ENCODE peak calls at places on chromosomes 3 and 15, in six cellular contexts. One of them, this sample, is unnamed.
A peak's percentile ranks its signal among the peaks of the same experiment; 100 is the strongest.

GRCh38 chr15:41935566-41936020 is 36.8 kb downstream of the EHD4 start:
- DNase-seq in uterus: no peak
- DNase-seq in GDM1: no peak
- DNase-seq in iPS-NIHi11: no peak
- DNase-seq in kidney glomerular epithelial cell: no peak
- DNase-seq in KG1: no peak
- DNase-seq in this sample: no peak

GRCh38 chr3:109707642-109708041 is 370.3 kb upstream of the DPPA4 start:
- DNase-seq in kidney glomerular epithelial cell: no peak
- DNase-seq in GDM1: no peak
- DNase-seq in uterus: no peak
- DNase-seq in KG1: no peak
- DNase-seq in iPS-NIHi11: no peak
- DNase-seq in this sample: no peak

GRCh38 chr3:27428446-27428845 is 55.7 kb downstream of the SLC4A7 start:
- DNase-seq in uterus: no peak
- DNase-seq in KG1: no peak
- DNase-seq in GDM1: no peak
- DNase-seq in iPS-NIHi11: no peak
- DNase-seq in kidney glomerular epithelial cell: no peak
- DNase-seq in this sample: no peak

GRCh38 chr15:92391640-92392039 is 2.0 kb upstream of the ST8SIA2 start:
- DNase-seq in kidney glomerular epithelial cell: peak; percentile 20
- DNase-seq in GDM1: no peak
- DNase-seq in iPS-NIHi11: peak; percentile 47
- DNase-seq in KG1: no peak
- DNase-seq in uterus: no peak
- DNase-seq in this sample: no peak

GRCh38 chr3:31980530-31981205 is 394 bp downstream of the OSBPL10 start:
- DNase-seq in iPS-NIHi11: peak; percentile 77
- DNase-seq in GDM1: no peak
- DNase-seq in KG1: no peak
- DNase-seq in uterus: peak; percentile 53
- DNase-seq in kidney glomerular epithelial cell: peak; percentile 69
- DNase-seq in this sample: no peak

GRCh38 chr3:46986055-46986730 is 6.7 kb downstream of the NBEAL2 start:
- DNase-seq in kidney glomerular epithelial cell: no peak
- DNase-seq in uterus: no peak
- DNase-seq in GDM1: no peak
- DNase-seq in KG1: peak; percentile 12
- DNase-seq in iPS-NIHi11: no peak
- DNase-seq in this sample: no peak

GRCh38 chr15:70765504-70766281 is 2.3 kb upstream of the UACA start:
- DNase-seq in kidney glomerular epithelial cell: no peak
- DNase-seq in iPS-NIHi11: no peak
- DNase-seq in KG1: no peak
- DNase-seq in uterus: no peak
- DNase-seq in GDM1: no peak
- DNase-seq in this sample: no peak

GRCh38 chr15:94026458-94026967 is 204.8 kb upstream of the MCTP2 start:
- DNase-seq in KG1: no peak
- DNase-seq in kidney glomerular epithelial cell: peak; percentile 13
- DNase-seq in iPS-NIHi11: no peak
- DNase-seq in uterus: peak; percentile 70
- DNase-seq in GDM1: no peak
- DNase-seq in this sample: no peak

GRCh38 chr3:67017211-67017610 is 19.1 kb downstream of the KBTBD8 start:
- DNase-seq in kidney glomerular epithelial cell: no peak
- DNase-seq in iPS-NIHi11: no peak
- DNase-seq in KG1: no peak
- DNase-seq in uterus: no peak
- DNase-seq in GDM1: no peak
- DNase-seq in this sample: no peak

GRCh38 chr3:32948625-32949445 is 2.6 kb upstream of the CCR4 start:
- DNase-seq in KG1: no peak
- DNase-seq in GDM1: no peak
- DNase-seq in kidney glomerular epithelial cell: no peak
- DNase-seq in uterus: no peak
- DNase-seq in iPS-NIHi11: no peak
- DNase-seq in this sample: no peak

GRCh38 chr3:152607179-152607578 is 227.8 kb upstream of the P2RY1 start:
- DNase-seq in KG1: no peak
- DNase-seq in GDM1: no peak
- DNase-seq in kidney glomerular epithelial cell: no peak
- DNase-seq in uterus: no peak
- DNase-seq in iPS-NIHi11: no peak
- DNase-seq in this sample: no peak

GRCh38 chr15:68431037-68431791 is 749 bp downstream of the ITGA11 start:
- DNase-seq in GDM1: no peak
- DNase-seq in uterus: peak; percentile 77
- DNase-seq in iPS-NIHi11: peak; percentile 74
- DNase-seq in KG1: no peak
- DNase-seq in kidney glomerular epithelial cell: no peak
- DNase-seq in this sample: no peak

GRCh38 chr15:62071711-62072308 is 5.0 kb downstream of the C2CD4A start:
- DNase-seq in GDM1: no peak
- DNase-seq in iPS-NIHi11: no peak
- DNase-seq in KG1: no peak
- DNase-seq in uterus: no peak
- DNase-seq in kidney glomerular epithelial cell: peak; percentile 29
- DNase-seq in this sample: no peak

GRCh38 chr15:35669021-35669420 is 123.1 kb upstream of the DPH6 start:
- DNase-seq in iPS-NIHi11: peak; percentile 17
- DNase-seq in GDM1: no peak
- DNase-seq in uterus: no peak
- DNase-seq in KG1: no peak
- DNase-seq in kidney glomerular epithelial cell: no peak
- DNase-seq in this sample: no peak

GRCh38 chr3:71226565-71227281 is 356.8 kb downstream of the FOXP1 start:
- DNase-seq in kidney glomerular epithelial cell: no peak
- DNase-seq in iPS-NIHi11: no peak
- DNase-seq in GDM1: no peak
- DNase-seq in uterus: no peak
- DNase-seq in KG1: no peak
- DNase-seq in this sample: no peak

GRCh38 chr3:195012571-195012970 is 258.4 kb downstream of the XXYLT1 start:
- DNase-seq in kidney glomerular epithelial cell: no peak
- DNase-seq in KG1: no peak
- DNase-seq in GDM1: no peak
- DNase-seq in uterus: no peak
- DNase-seq in iPS-NIHi11: no peak
- DNase-seq in this sample: no peak

GRCh38 chr3:12135029-12135634 is 23.6 kb downstream of the TIMP4 start:
- DNase-seq in kidney glomerular epithelial cell: peak; percentile 63
- DNase-seq in GDM1: peak; percentile 16
- DNase-seq in iPS-NIHi11: peak; percentile 73
- DNase-seq in KG1: peak; percentile 11
- DNase-seq in uterus: peak; percentile 66
- DNase-seq in this sample: no peak

GRCh38 chr3:33229947-33230346 is 11.3 kb upstream of the SUSD5 start:
- DNase-seq in GDM1: no peak
- DNase-seq in iPS-NIHi11: no peak
- DNase-seq in kidney glomerular epithelial cell: no peak
- DNase-seq in uterus: no peak
- DNase-seq in KG1: no peak
- DNase-seq in this sample: no peak

GRCh38 chr3:160921020-160921635 is 165.1 kb downstream of the PPM1L start:
- DNase-seq in iPS-NIHi11: peak; percentile 69
- DNase-seq in kidney glomerular epithelial cell: peak; percentile 15
- DNase-seq in uterus: no peak
- DNase-seq in GDM1: no peak
- DNase-seq in KG1: peak; percentile 2
- DNase-seq in this sample: no peak

GRCh38 chr3:54176106-54176505 is 53.8 kb downstream of the CACNA2D3 start:
- DNase-seq in KG1: no peak
- DNase-seq in uterus: no peak
- DNase-seq in kidney glomerular epithelial cell: no peak
- DNase-seq in iPS-NIHi11: no peak
- DNase-seq in GDM1: no peak
- DNase-seq in this sample: no peak

GRCh38 chr3:62990704-62991413 is 115.6 kb upstream of the CADPS start:
- DNase-seq in GDM1: no peak
- DNase-seq in kidney glomerular epithelial cell: no peak
- DNase-seq in KG1: no peak
- DNase-seq in uterus: no peak
- DNase-seq in iPS-NIHi11: no peak
- DNase-seq in this sample: no peak

GRCh38 chr3:38782148-38782547 is 33.9 kb downstream of the SCN10A start:
- DNase-seq in uterus: no peak
- DNase-seq in iPS-NIHi11: no peak
- DNase-seq in kidney glomerular epithelial cell: no peak
- DNase-seq in KG1: no peak
- DNase-seq in GDM1: no peak
- DNase-seq in this sample: no peak

GRCh38 chr3:142633073-142633472 is 36.9 kb downstream of the PLS1 start:
- DNase-seq in kidney glomerular epithelial cell: no peak
- DNase-seq in KG1: no peak
- DNase-seq in GDM1: no peak
- DNase-seq in iPS-NIHi11: no peak
- DNase-seq in uterus: no peak
- DNase-seq in this sample: no peak

GRCh38 chr3:163045945-163046344 is 1549.3 kb downstream of the OTOL1 start:
- DNase-seq in kidney glomerular epithelial cell: no peak
- DNase-seq in KG1: no peak
- DNase-seq in uterus: no peak
- DNase-seq in iPS-NIHi11: no peak
- DNase-seq in GDM1: no peak
- DNase-seq in this sample: no peak

GRCh38 chr3:23085256-23085655 is 117.9 kb upstream of the UBE2E2 start:
- DNase-seq in iPS-NIHi11: no peak
- DNase-seq in uterus: no peak
- DNase-seq in KG1: no peak
- DNase-seq in GDM1: no peak
- DNase-seq in kidney glomerular epithelial cell: no peak
- DNase-seq in this sample: no peak

GRCh38 chr3:171351676-171352075 is 108.5 kb downstream of the TNIK start:
- DNase-seq in GDM1: no peak
- DNase-seq in KG1: no peak
- DNase-seq in iPS-NIHi11: no peak
- DNase-seq in uterus: no peak
- DNase-seq in kidney glomerular epithelial cell: peak; percentile 94
- DNase-seq in this sample: no peak

GRCh38 chr15:100252779-100253417 is 88.9 kb downstream of the ADAMTS17 start:
- DNase-seq in iPS-NIHi11: no peak
- DNase-seq in GDM1: no peak
- DNase-seq in uterus: no peak
- DNase-seq in kidney glomerular epithelial cell: no peak
- DNase-seq in KG1: no peak
- DNase-seq in this sample: no peak

GRCh38 chr3:23807161-23808015 is 1.6 kb downstream of the UBE2E1 start:
- DNase-seq in KG1: no peak
- DNase-seq in kidney glomerular epithelial cell: no peak
- DNase-seq in GDM1: no peak
- DNase-seq in iPS-NIHi11: no peak
- DNase-seq in uterus: peak; percentile 32
- DNase-seq in this sample: no peak

GRCh38 chr3:46700772-46701171 is 420 bp upstream of the TMIE start:
- DNase-seq in uterus: peak; percentile 47
- DNase-seq in GDM1: no peak
- DNase-seq in kidney glomerular epithelial cell: peak; percentile 25
- DNase-seq in KG1: no peak
- DNase-seq in iPS-NIHi11: peak; percentile 40
- DNase-seq in this sample: no peak

GRCh38 chr3:9932843-9933560 is 632 bp upstream of the CRELD1 start:
- DNase-seq in iPS-NIHi11: peak; percentile 85
- DNase-seq in GDM1: peak; percentile 85
- DNase-seq in uterus: peak; percentile 89
- DNase-seq in kidney glomerular epithelial cell: peak; percentile 79
- DNase-seq in KG1: peak; percentile 71
- DNase-seq in this sample: peak; percentile 67

GRCh38 chr15:59953392-59953883 is 50.7 kb upstream of the FOXB1 start:
- DNase-seq in KG1: no peak
- DNase-seq in uterus: no peak
- DNase-seq in GDM1: no peak
- DNase-seq in iPS-NIHi11: no peak
- DNase-seq in kidney glomerular epithelial cell: no peak
- DNase-seq in this sample: no peak

This sample was measured in GF-D8.